ENCODE peak calls at places on chromosomes 11 and 22, in four cellular contexts. O, U, Y and D are unnamed samples.

GRCh38 chr22:30969532-30970355 is 679 bp downstream of the TUG1 start:
- DNase-seq in Y (no peak), U (peak), O (no peak), D (peak)

GRCh38 chr11:47565340-47566165 is at the start of gene PTPMT1:
- DNase-seq in Y (peak), U (peak), O (peak), D (peak)

GRCh38 chr22:50677493-50678217 is 5.0 kb downstream of the SHANK3 start:
- DNase-seq in Y (no peak), O (no peak), U (no peak), D (no peak)

GRCh38 chr11:49405743-49406142 is 197.3 kb upstream of the FOLH1 start:
- DNase-seq in U (no peak), O (no peak), Y (no peak), D (no peak)

GRCh38 chr11:64241430-64242153 is 697 bp downstream of the FKBP2 start:
- DNase-seq in U (peak), O (peak), Y (peak), D (peak)

GRCh38 chr22:34992672-34993071 is 73.3 kb upstream of the ISX start:
- DNase-seq in Y (no peak), O (no peak), U (no peak), D (no peak)

GRCh38 chr22:27564806-27565205 is 236.8 kb downstream of the MN1 start:
- DNase-seq in O (no peak), U (no peak), Y (no peak), D (no peak)

GRCh38 chr11:120883404-120884135 is 140.3 kb upstream of the TBCEL start:
- DNase-seq in O (no peak), Y (no peak), U (no peak), D (no peak)

GRCh38 chr11:130175898-130176297 is 16.3 kb downstream of the ST14 start:
- DNase-seq in Y (no peak), U (no peak), O (no peak), D (no peak)

GRCh38 chr11:103871923-103872551 is 164.4 kb upstream of the DDI1 start:
- DNase-seq in Y (no peak), U (no peak), O (no peak), D (no peak)

GRCh38 chr22:17412232-17412631 is 43.0 kb downstream of the CECR2 start:
- DNase-seq in O (no peak), Y (no peak), U (no peak), D (no peak)

GRCh38 chr11:100719362-100719761 is 32.3 kb downstream of the ARHGAP42 start:
- DNase-seq in Y (no peak), O (no peak), U (no peak), D (no peak)

GRCh38 chr22:42644422-42645340 is 4.3 kb upstream of the ATP5MGL start:
- DNase-seq in U (no peak), O (no peak), Y (no peak), D (no peak)

GRCh38 chr22:50537765-50538164 is 7.9 kb upstream of the KLHDC7B start:
- DNase-seq in U (no peak), O (no peak), Y (no peak), D (no peak)

GRCh38 chr11:96388891-96389603 is 665 bp downstream of the CCDC82 start:
- DNase-seq in O (peak), U (peak), Y (no peak), D (peak)

GRCh38 chr11:60993611-60994010 is 22.1 kb downstream of the CD6 start:
- DNase-seq in O (no peak), Y (no peak), U (no peak), D (no peak)

GRCh38 chr11:72721689-72722049 is 30.5 kb downstream of the ARAP1 start:
- DNase-seq in Y (no peak), O (no peak), U (no peak), D (no peak)

GRCh38 chr11:114610550-114610949 is 15.0 kb upstream of the NXPE4 start:
- DNase-seq in Y (no peak), O (no peak), U (no peak), D (no peak)

GRCh38 chr11:95455228-95455627 is 224.2 kb upstream of the SESN3 start:
- DNase-seq in Y (no peak), U (no peak), O (no peak), D (no peak)

GRCh38 chr22:22156348-22156715 is 88.3 kb upstream of the VPREB1 start:
- DNase-seq in O (no peak), Y (no peak), U (no peak), D (no peak)

GRCh38 chr11:2445948-2446551 is 1.2 kb downstream of the KCNQ1 start:
- DNase-seq in O (no peak), Y (no peak), U (no peak), D (no peak)

GRCh38 chr22:41512421-41513194 is 31.7 kb downstream of the POLR3H start:
- DNase-seq in O (peak), Y (peak), U (peak), D (peak)

GRCh38 chr11:129286813-129287212 is 88.8 kb upstream of the BARX2 start:
- DNase-seq in Y (no peak), U (no peak), O (no peak), D (no peak)

GRCh38 chr22:22738959-22739585 is 94.7 kb downstream of the GGTLC2 start:
- DNase-seq in U (no peak), Y (no peak), O (no peak), D (no peak)

GRCh38 chr11:86588566-86589090 is 83.8 kb downstream of the ME3 start:
- DNase-seq in U (no peak), O (no peak), Y (no peak), D (no peak)

GRCh38 chr11:69000831-69001245 is 12.2 kb downstream of the MRGPRF start:
- DNase-seq in O (peak), U (no peak), Y (no peak), D (peak)

GRCh38 chr11:101127699-101128570 is 1.7 kb downstream of the PGR start:
- DNase-seq in U (peak), O (no peak), Y (peak), D (no peak)

GRCh38 chr22:39214383-39215069 is 30.3 kb downstream of the PDGFB start:
- DNase-seq in Y (peak), O (peak), U (no peak), D (peak)

GRCh38 chr11:102177974-102178631 is 67.9 kb downstream of the YAP1 start:
- DNase-seq in Y (no peak), O (peak), U (no peak), D (peak)

GRCh38 chr22:38873469-38874411 is 1.7 kb upstream of the CBX6 start:
- DNase-seq in O (no peak), U (no peak), Y (peak), D (no peak)

GRCh38 chr22:38417252-38418060 is 37.5 kb downstream of the KCNJ4 start:
- DNase-seq in U (no peak), Y (no peak), O (no peak), D (no peak)

GRCh38 chr22:50505276-50505775 is 2.2 kb downstream of the LMF2 start:
- DNase-seq in U (no peak), O (no peak), Y (no peak), D (no peak)

GRCh38 chr11:109480251-109480650 is 58.3 kb downstream of the C11orf87 start:
- DNase-seq in Y (peak), O (no peak), U (no peak), D (no peak)

GRCh38 chr11:27124514-27125264 is 84.1 kb downstream of the BBOX1 start:
- DNase-seq in U (no peak), Y (no peak), O (no peak), D (peak)

GRCh38 chr22:49481651-49482399 is 345.8 kb downstream of the BRD1 start:
- DNase-seq in O (no peak), U (no peak), Y (no peak), D (no peak)

GRCh38 chr11:57453543-57454177 is 6.7 kb upstream of the RTN4RL2 start:
- DNase-seq in O (no peak), Y (no peak), U (no peak), D (peak)

GRCh38 chr22:45722006-45722405 is 50.4 kb downstream of the ATXN10 start:
- DNase-seq in O (no peak), Y (no peak), U (no peak), D (no peak)
- TF ChIP-seq YY1 in O (no peak), Y (no peak), U (no peak), D (no peak)

GRCh38 chr11:115665958-115666357 is 161.7 kb upstream of the CADM1 start:
- DNase-seq in Y (no peak), U (no peak), O (no peak), D (no peak)
- TF ChIP-seq FOSL1 in Y (no peak), U (no peak), O (no peak), D (no peak)

DNA sequence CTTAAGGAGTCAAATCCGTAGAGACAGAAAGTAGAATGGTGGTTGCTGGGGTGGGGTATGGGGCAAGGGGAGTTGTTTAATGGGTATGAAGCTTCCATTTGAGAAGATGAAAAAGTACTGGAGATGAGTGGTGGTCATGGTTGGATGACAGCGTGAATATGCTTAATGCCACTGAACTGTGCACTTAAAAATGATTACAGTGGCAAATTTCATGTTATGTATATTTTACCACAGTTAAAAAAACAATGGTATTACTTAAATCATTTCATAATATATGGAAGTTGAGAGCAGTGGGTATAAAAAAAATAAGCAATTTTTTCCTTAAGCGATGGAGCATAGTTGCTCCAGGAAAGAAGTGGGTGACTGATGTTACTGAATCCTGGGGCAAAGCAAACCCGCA is 67.1 kb downstream of the C22orf31 start:
- DNase-seq in Y (no peak), O (no peak), U (no peak), D (no peak)
- TF ChIP-seq YY1 in Y (no peak), O (no peak), U (no peak), D (no peak)

GRCh38 chr11:124473476-124473875 is 28.0 kb upstream of the OR8B8 start:
- DNase-seq in O (no peak), Y (no peak), U (no peak), D (no peak)
- TF ChIP-seq FOSL1 in O (no peak), Y (no peak), U (no peak), D (no peak)

GRCh38 chr11:889686-890475 is 20.7 kb downstream of the CHID1 start:
- DNase-seq in O (no peak), U (no peak), Y (no peak), D (no peak)
- TF ChIP-seq YY1 in O (no peak), U (no peak), Y (no peak), D (no peak)

DNA sequence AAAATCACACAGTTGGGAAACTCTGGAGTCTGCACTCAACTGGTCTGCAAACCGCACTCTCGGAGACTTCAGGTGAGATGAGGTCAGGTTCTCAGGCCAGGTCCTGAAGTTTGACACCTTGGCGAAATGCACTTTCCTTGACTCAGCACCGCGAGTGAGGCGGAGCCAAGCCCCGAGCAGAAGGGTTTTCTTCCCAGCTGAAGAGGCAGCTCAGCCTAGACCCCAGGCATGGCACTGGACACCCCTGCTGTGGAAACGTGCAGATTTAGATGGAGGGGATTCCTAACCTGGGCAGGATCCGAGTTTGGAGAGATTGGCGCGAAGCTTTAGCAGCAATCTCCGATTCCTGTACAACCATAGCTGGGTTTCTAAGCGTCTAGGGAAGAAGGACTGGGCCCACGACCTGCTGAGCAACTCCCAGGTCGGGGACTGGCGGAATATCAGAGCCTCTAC is 835 bp upstream of the MYOD1 start:
- DNase-seq in U (no peak), Y (no peak), O (no peak), D (no peak)
- TF ChIP-seq FOSL1 in U (no peak), Y (no peak), O (no peak), D (no peak)

GRCh38 chr11:79235696-79236095 is 205.1 kb downstream of the TENM4 start:
- DNase-seq in Y (no peak), O (no peak), U (no peak), D (no peak)

GRCh38 chr11:79237676-79238075 is 203.2 kb downstream of the TENM4 start:
- DNase-seq in U (no peak), O (no peak), Y (no peak), D (no peak)

GRCh38 chr11:79241205-79241604 is 199.6 kb downstream of the TENM4 start:
- DNase-seq in Y (no peak), O (no peak), U (no peak), D (no peak)

GRCh38 chr11:79236541-79236971 is 204.3 kb downstream of the TENM4 start:
- DNase-seq in O (no peak), U (no peak), Y (no peak), D (no peak)

GRCh38 chr11:79237111-79237510 is 203.7 kb downstream of the TENM4 start:
- DNase-seq in O (no peak), U (no peak), Y (no peak), D (no peak)
- TF ChIP-seq YY1 in O (no peak), U (no peak), Y (no peak), D (no peak)

DNA sequence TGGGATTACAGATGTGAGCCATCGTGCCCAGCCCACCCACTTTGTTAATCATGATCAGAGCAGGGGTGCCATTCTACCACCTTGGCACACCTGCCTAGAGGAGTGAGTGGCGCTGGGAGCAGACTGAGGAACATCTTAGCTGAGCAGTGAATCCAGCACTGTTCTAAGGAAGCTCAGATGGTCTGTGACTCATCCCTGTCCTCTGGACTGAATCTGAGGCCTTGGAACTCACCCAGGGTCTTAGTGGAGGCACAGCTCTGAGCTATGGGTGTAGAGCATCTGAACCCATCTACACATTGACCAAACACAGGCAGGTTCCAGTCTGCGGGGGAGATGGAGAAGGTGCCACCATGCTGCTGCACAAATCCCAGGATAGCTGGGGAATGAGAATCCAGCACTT is 14.9 kb downstream of the PGAP2 start:
- DNase-seq in O (no peak), Y (no peak), U (no peak), D (no peak)
- TF ChIP-seq FOSL1 in O (no peak), Y (no peak), U (peak), D (no peak)

GRCh38 chr11:106475181-106475580 is 397.7 kb downstream of the AASDHPPT start:
- DNase-seq in U (no peak), O (no peak), Y (no peak), D (no peak)

GRCh38 chr11:106480581-106481185 is 403.2 kb downstream of the AASDHPPT start:
- DNase-seq in O (no peak), Y (no peak), U (no peak), D (peak)

GRCh38 chr11:106473089-106473722 is 395.7 kb downstream of the AASDHPPT start:
- DNase-seq in Y (no peak), U (no peak), O (no peak), D (no peak)

GRCh38 chr11:106474274-106474673 is 396.8 kb downstream of the AASDHPPT start:
- DNase-seq in Y (no peak), O (no peak), U (no peak), D (no peak)

GRCh38 chr11:106477776-106478175 is 400.3 kb downstream of the AASDHPPT start:
- DNase-seq in U (no peak), O (no peak), Y (no peak), D (no peak)
- TF ChIP-seq YY1 in U (no peak), O (no peak), Y (no peak), D (no peak)

GRCh38 chr11:131588057-131588456 is 217.6 kb downstream of the NTM start:
- DNase-seq in O (no peak), Y (no peak), U (no peak), D (no peak)

GRCh38 chr11:131582021-131582531 is 211.7 kb downstream of the NTM start:
- DNase-seq in U (no peak), Y (no peak), O (no peak), D (no peak)

GRCh38 chr11:131581006-131581405 is 210.6 kb downstream of the NTM start:
- DNase-seq in O (no peak), Y (no peak), U (no peak), D (no peak)

GRCh38 chr11:131583823-131584222 is 213.4 kb downstream of the NTM start:
- DNase-seq in O (no peak), U (no peak), Y (no peak), D (no peak)

DNA sequence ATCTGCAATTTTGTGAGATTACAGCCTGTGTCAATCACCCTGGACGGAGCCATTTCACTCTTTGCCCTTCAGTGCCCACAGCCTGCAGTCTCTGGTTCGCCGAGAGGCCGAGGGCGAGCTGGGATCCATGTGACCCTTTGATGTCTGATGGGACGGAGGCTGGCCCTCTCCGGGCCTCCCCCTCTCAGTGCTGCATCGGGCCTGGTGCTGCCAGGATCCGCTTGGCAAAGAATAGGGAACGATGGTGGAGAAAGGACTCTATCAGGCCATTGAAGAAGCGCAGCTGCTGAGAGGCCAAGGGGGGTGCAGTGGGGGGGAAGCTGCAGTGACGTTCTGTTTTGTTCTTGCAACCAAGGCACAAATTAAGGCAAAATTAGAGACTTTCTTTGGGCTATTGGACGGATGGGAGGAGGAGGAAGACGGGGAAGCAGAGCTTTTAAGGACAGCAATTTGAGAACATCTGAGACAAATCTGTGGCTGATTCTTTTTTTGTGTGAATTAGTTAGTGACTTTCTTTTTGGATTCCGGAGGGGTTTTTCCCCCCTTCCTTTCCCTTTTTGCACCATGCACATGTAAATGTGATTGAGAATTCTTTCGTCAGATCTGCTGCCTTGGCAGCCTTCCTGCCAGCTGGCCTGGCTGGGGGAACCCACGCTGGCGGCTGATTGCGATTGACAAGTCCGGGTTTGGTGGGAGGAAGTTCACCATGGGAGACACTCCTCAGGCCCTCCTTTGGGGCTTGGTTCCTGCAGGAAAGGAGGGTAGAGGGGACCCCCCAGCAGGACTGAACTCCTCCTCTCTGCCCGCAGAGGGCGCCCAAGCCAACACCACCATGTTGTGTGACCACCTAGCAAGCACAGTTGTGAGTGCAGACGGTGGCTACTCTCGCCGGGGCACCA is 214.5 kb downstream of the NTM start:
- DNase-seq in O (no peak), U (peak), Y (peak), D (no peak)
- TF ChIP-seq FOSL1 in O (no peak), U (no peak), Y (no peak), D (no peak)